ENCODE peak calls at places on chromosomes 13 and 19, in eight cellular contexts. H is anterior cingulate cortex; A is body of pancreas; L is T-helper 17 cell; S is heart right ventricle; D is activated T-helper 2 cell treated with anti-CD3 and anti-CD28 coated beads, Interferon-gamma antibody, Interleukin-2, Interleukin-4, amounts not matched to agents 10 μg/mL and 5 μg/mL and 100 μg/mL, durations not matched to agents 14 hours and 24 hours and 36 hours; W is stimulated activated CD4-positive, alpha-beta T cell treated with anti-CD3 and anti-CD28 coated beads, Interleukin-1b, Interleukin-23, amount 100 ng/mL, for 4 hours; Y is Peyer's patch. C is an unnamed sample.

GRCh38 chr13:40969169-40969901 is 49.8 kb downstream of the ELF1 start:
- DNase-seq in H (no peak), A (no peak), L (no peak), S (no peak), D (no peak), W (no peak), Y (no peak), C (no peak)

GRCh38 chr13:43077906-43078305 is 54.5 kb downstream of the DNAJC15 start:
- DNase-seq in H (no peak), A (no peak), L (no peak), S (no peak), D (no peak), W (no peak), Y (no peak), C (no peak)

GRCh38 chr19:53158119-53158656 is 665 bp downstream of the ZNF347 start:
- DNase-seq in H (peak), A (peak), L (peak), S (peak), D (peak), W (no peak), Y (peak), C (no peak)

GRCh38 chr19:14062558-14062855 is 631 bp upstream of the PALM3 start:
- DNase-seq in H (no peak), A (no peak), L (no peak), S (no peak), D (no peak), W (no peak), Y (no peak), C (no peak)

GRCh38 chr19:57167385-57167784 is at the start of gene DUXA:
- DNase-seq in H (no peak), A (no peak), L (no peak), S (no peak), D (no peak), W (no peak), Y (no peak), C (no peak)

GRCh38 chr13:86932935-86933334 is 738.2 kb upstream of the SLITRK5 start:
- DNase-seq in H (no peak), A (no peak), L (no peak), S (no peak), D (no peak), W (no peak), Y (no peak), C (no peak)

GRCh38 chr19:3479177-3479818 is 1.0 kb downstream of the SMIM24 start:
- DNase-seq in H (no peak), A (no peak), L (no peak), S (no peak), D (peak), W (no peak), Y (peak), C (no peak)

GRCh38 chr13:22235950-22236290 is 565.0 kb downstream of the FGF9 start:
- DNase-seq in H (no peak), A (no peak), L (no peak), S (no peak), D (no peak), W (no peak), Y (no peak), C (no peak)

GRCh38 chr19:18541258-18541991 is 1.9 kb downstream of the FKBP8 start:
- DNase-seq in H (no peak), A (no peak), L (no peak), S (no peak), D (no peak), W (no peak), Y (no peak), C (peak)

GRCh38 chr19:29525901-29526729 is at the start of gene VSTM2B:
- DNase-seq in H (peak), A (no peak), L (no peak), S (no peak), D (no peak), W (no peak), Y (no peak), C (no peak)

GRCh38 chr19:47124937-47125668 is 5.5 kb upstream of the SAE1 start:
- DNase-seq in H (no peak), A (peak), L (no peak), S (no peak), D (no peak), W (no peak), Y (no peak), C (peak)

GRCh38 chr19:35344511-35345031 is 3.1 kb upstream of the FFAR1 start:
- DNase-seq in H (no peak), A (no peak), L (no peak), S (no peak), D (no peak), W (no peak), Y (peak), C (no peak)

C was measured in D721Med.